ENCODE peak calls at places on chromosomes 3 and 15, in eight cellular contexts. R, D, Y, F, Q, T, W and I are unnamed samples.

GRCh38 chr15:42737529-42738328 is 801 bp upstream of the CDAN1 start:
- DNase-seq in R (peak), D (peak), Y (no peak), F (no peak), Q (no peak), T (no peak), W (no peak), I (peak)

GRCh38 chr3:49353022-49353421 is 5.1 kb downstream of the GPX1 start:
- DNase-seq in R (no peak), D (no peak), Y (no peak), F (no peak), Q (no peak), T (no peak), W (no peak), I (peak)

GRCh38 chr3:69161587-69162196 is 39.3 kb upstream of the LMOD3 start:
- DNase-seq in R (peak), D (peak), Y (peak), F (no peak), Q (peak), T (peak), W (peak), I (peak)

GRCh38 chr15:38818156-38818745 is 253.6 kb upstream of the RASGRP1 start:
- DNase-seq in R (no peak), D (no peak), Y (no peak), F (no peak), Q (no peak), T (no peak), W (no peak), I (no peak)

GRCh38 chr15:75844629-75845390 is 1.6 kb downstream of the UBE2Q2 start:
- DNase-seq in R (no peak), D (no peak), Y (no peak), F (no peak), Q (no peak), T (no peak), W (no peak), I (no peak)

GRCh38 chr3:31804251-31805051 is 176.6 kb downstream of the OSBPL10 start:
- DNase-seq in R (no peak), D (no peak), Y (no peak), F (no peak), Q (no peak), T (no peak), W (no peak), I (no peak)

GRCh38 chr3:181704421-181705066 is 7.2 kb upstream of the SOX2 start:
- DNase-seq in R (no peak), D (no peak), Y (no peak), F (no peak), Q (no peak), T (no peak), W (no peak), I (no peak)

GRCh38 chr3:150699068-150699635 is 4.6 kb downstream of the ERICH6 start:
- DNase-seq in R (no peak), D (peak), Y (no peak), F (no peak), Q (no peak), T (no peak), W (no peak), I (no peak)

GRCh38 chr15:64938192-64938591 is 26.5 kb downstream of the ANKDD1A start:
- DNase-seq in R (no peak), D (peak), Y (peak), F (no peak), Q (no peak), T (no peak), W (peak), I (peak)

GRCh38 chr3:71512000-71512399 is 71.5 kb downstream of the FOXP1 start:
- DNase-seq in R (peak), D (no peak), Y (peak), F (no peak), Q (no peak), T (no peak), W (no peak), I (no peak)

GRCh38 chr15:92383528-92384326 is 10.0 kb upstream of the ST8SIA2 start:
- DNase-seq in R (peak), D (no peak), Y (no peak), F (no peak), Q (peak), T (peak), W (no peak), I (no peak)

GRCh38 chr15:79184465-79184892 is 93.9 kb upstream of the RASGRF1 start:
- DNase-seq in R (peak), D (peak), Y (peak), F (no peak), Q (peak), T (peak), W (peak), I (peak)

GRCh38 chr15:64092864-64093626 is 593 bp downstream of the CIAO2A start:
- DNase-seq in R (peak), D (peak), Y (peak), F (no peak), Q (peak), T (peak), W (peak), I (peak)

GRCh38 chr3:124582621-124583437 is 147.4 kb upstream of the UMPS start:
- DNase-seq in R (no peak), D (no peak), Y (no peak), F (no peak), Q (no peak), T (no peak), W (peak), I (peak)

GRCh38 chr3:162729686-162730085 is 1233.1 kb downstream of the OTOL1 start:
- DNase-seq in R (no peak), D (peak), Y (no peak), F (no peak), Q (no peak), T (no peak), W (no peak), I (no peak)

GRCh38 chr3:169812124-169812843 is 386 bp upstream of the LRRIQ4 start:
- DNase-seq in R (peak), D (peak), Y (peak), F (no peak), Q (peak), T (no peak), W (peak), I (peak)

GRCh38 chr15:26451995-26452394 is 320.9 kb downstream of the GABRB3 start:
- DNase-seq in R (no peak), D (no peak), Y (no peak), F (no peak), Q (no peak), T (no peak), W (no peak), I (no peak)

GRCh38 chr15:92645731-92646130 is 9.8 kb downstream of the FAM174B start:
- DNase-seq in R (no peak), D (no peak), Y (no peak), F (no peak), Q (no peak), T (no peak), W (no peak), I (no peak)

GRCh38 chr3:17782751-17783150 is 40.3 kb upstream of the TBC1D5 start:
- DNase-seq in R (peak), D (no peak), Y (no peak), F (no peak), Q (no peak), T (no peak), W (no peak), I (no peak)

GRCh38 chr15:67089218-67090193 is 24.1 kb downstream of the SMAD3 start:
- DNase-seq in R (no peak), D (peak), Y (no peak), F (no peak), Q (peak), T (peak), W (no peak), I (peak)

GRCh38 chr3:9000041-9000440 is 36.8 kb upstream of the RAD18 start:
- DNase-seq in R (no peak), D (no peak), Y (no peak), F (no peak), Q (no peak), T (no peak), W (no peak), I (no peak)

GRCh38 chr3:114718897-114719208 is 425.0 kb downstream of the TIGIT start:
- DNase-seq in R (no peak), D (no peak), Y (no peak), F (no peak), Q (peak), T (no peak), W (peak), I (peak)

GRCh38 chr15:31609243-31609642 is 282.6 kb downstream of the KLF13 start:
- DNase-seq in R (no peak), D (no peak), Y (no peak), F (no peak), Q (no peak), T (no peak), W (no peak), I (no peak)

GRCh38 chr15:29924750-29925149 is 102.5 kb upstream of the TJP1 start:
- DNase-seq in R (no peak), D (peak), Y (no peak), F (peak), Q (peak), T (peak), W (peak), I (peak)

GRCh38 chr15:93422476-93422875 is 333.5 kb upstream of the RGMA start:
- DNase-seq in R (no peak), D (no peak), Y (no peak), F (no peak), Q (no peak), T (no peak), W (no peak), I (no peak)

GRCh38 chr15:32042269-32042996 is 12.1 kb downstream of the CHRNA7 start:
- DNase-seq in R (no peak), D (no peak), Y (no peak), F (no peak), Q (no peak), T (peak), W (peak), I (peak)

GRCh38 chr15:53918180-53919079 is 59.8 kb upstream of the UNC13C start:
- DNase-seq in R (no peak), D (no peak), Y (no peak), F (no peak), Q (peak), T (no peak), W (peak), I (peak)